ENCODE peak calls at places on chromosomes 12 and 14, in seven cellular contexts. R, X, Z, P, V, H and M are unnamed samples. For H3K4me1, the result is how much of the 10 kb centered on the place peaks cover.

GRCh38 chr12:32344047-32344446 is 55.3 kb upstream of the FGD4 start:
- DNase-seq in R (no peak), Z (no peak), H (no peak), X (no peak), P (no peak), V (no peak), M (no peak)

GRCh38 chr14:105250986-105251385 is 2.7 kb downstream of the BTBD6 start:
- DNase-seq in P (no peak), X (no peak), V (no peak), H (no peak), R (no peak), Z (no peak), M (no peak)

GRCh38 chr12:69682136-69682755 is 16.9 kb downstream of the BEST3 start:
- DNase-seq in H (no peak), P (no peak), Z (no peak), X (no peak), V (no peak), R (no peak), M (no peak)

GRCh38 chr12:53985900-53986685 is 1.1 kb downstream of the HOXC10 start:
- DNase-seq in X (no peak), P (no peak), R (no peak), H (no peak), V (no peak), Z (no peak), M (no peak)

GRCh38 chr14:100004392-100004791 is 60.8 kb upstream of the EVL start:
- DNase-seq in X (no peak), R (no peak), Z (no peak), P (no peak), H (no peak), V (no peak), M (no peak)

GRCh38 chr12:60148831-60149230 is 553.0 kb downstream of the SLC16A7 start:
- DNase-seq in X (no peak), R (peak), V (no peak), Z (no peak), H (no peak), P (peak), M (no peak)

GRCh38 chr12:40942326-40942725 is 245.8 kb upstream of the PDZRN4 start:
- DNase-seq in V (no peak), R (peak), X (no peak), P (no peak), H (no peak), Z (no peak), M (no peak)

GRCh38 chr12:124993568-124994434 is at the start of gene BRI3BP:
- DNase-seq in R (peak), V (peak), H (no peak), X (peak), Z (no peak), P (peak), M (no peak)

GRCh38 chr14:28671425-28671824 is 95.2 kb upstream of the FOXG1 start:
- DNase-seq in Z (no peak), R (peak), X (no peak), V (no peak), P (peak), H (no peak), M (no peak)

GRCh38 chr12:5872745-5873144 is 72.3 kb downstream of the ANO2 start:
- DNase-seq in H (no peak), R (no peak), V (no peak), X (no peak), P (no peak), Z (no peak), M (no peak)

GRCh38 chr12:94305293-94305957 is 154.2 kb downstream of the CEP83 start:
- DNase-seq in Z (no peak), X (peak), R (no peak), V (no peak), P (no peak), H (no peak), M (no peak)

GRCh38 chr12:74514098-74514872 is 23.4 kb upstream of the ATXN7L3B start:
- DNase-seq in H (no peak), V (no peak), R (no peak), Z (no peak), X (no peak), P (no peak), M (no peak)

DNA sequence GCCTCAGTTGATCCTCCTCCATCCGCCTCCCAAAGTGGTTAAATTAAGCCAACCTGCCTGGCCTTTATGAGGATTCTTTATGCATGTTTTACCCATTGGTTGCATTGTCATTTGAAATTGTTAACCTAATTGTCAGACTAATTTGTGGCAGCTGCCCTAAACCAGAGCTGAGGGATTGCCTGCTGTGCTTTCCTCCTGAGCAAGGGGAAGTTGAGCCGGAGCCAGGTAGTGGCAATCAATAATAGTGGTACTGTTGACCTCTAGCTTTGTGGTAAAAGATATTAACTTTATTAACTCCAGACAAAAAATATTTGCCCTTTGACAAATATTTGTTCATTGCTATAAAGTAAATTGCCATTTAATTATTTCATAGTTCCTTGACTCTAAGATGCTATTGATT is 5.6 kb upstream of the HEBP1 start:
- DNase-seq in R (no peak), H (no peak), Z (no peak), V (peak), X (no peak), P (no peak), M (no peak)
- H3K4me1 ChIP-seq in R (under half), H (under half), Z (under half), V (under half), X (under half), P (under half), M (under half)

DNA sequence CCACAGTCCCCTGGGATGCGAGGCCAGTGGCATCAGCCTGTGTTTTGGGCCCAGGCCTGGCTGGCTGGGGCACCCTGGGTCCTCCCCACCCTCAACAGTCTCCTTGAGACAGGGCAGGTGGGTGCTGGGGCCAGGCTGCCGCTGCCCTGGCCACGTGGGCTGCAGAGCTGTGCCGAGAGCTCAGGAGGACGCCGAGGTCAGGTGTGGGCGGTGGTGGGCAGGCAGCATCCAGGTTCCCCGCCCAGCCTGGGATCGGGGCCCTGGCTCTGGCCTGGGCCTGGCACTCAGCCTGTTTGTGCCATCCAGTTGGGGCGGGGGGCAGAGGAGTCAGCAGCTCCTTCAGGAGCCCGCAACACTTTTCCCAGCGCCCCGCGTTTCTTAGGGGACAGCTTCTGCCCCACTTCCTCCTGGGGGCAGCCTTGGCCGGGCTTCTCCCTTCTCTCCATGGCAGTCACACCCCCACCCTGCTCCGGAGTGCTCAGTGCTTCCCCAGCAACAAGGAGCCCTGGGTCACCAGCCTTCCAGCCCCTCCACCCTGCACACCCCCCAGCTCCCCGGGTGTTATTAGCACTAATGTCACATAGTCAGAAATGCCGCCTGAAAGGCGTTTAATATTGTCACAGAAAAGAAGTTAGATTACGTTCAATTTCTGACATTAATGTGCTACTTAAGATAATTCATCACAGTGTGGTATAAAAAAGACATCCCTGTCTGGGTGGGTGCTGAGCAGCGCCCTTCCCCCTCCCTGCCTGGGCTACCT is 30.8 kb downstream of the KIF26A start:
- DNase-seq in R (no peak), X (no peak), Z (no peak), H (no peak), V (no peak), P (no peak), M (no peak)
- H3K4me1 ChIP-seq in R (under half), X (under half), Z (under half), H (under half), V (under half), P (under half), M (under half)

DNA sequence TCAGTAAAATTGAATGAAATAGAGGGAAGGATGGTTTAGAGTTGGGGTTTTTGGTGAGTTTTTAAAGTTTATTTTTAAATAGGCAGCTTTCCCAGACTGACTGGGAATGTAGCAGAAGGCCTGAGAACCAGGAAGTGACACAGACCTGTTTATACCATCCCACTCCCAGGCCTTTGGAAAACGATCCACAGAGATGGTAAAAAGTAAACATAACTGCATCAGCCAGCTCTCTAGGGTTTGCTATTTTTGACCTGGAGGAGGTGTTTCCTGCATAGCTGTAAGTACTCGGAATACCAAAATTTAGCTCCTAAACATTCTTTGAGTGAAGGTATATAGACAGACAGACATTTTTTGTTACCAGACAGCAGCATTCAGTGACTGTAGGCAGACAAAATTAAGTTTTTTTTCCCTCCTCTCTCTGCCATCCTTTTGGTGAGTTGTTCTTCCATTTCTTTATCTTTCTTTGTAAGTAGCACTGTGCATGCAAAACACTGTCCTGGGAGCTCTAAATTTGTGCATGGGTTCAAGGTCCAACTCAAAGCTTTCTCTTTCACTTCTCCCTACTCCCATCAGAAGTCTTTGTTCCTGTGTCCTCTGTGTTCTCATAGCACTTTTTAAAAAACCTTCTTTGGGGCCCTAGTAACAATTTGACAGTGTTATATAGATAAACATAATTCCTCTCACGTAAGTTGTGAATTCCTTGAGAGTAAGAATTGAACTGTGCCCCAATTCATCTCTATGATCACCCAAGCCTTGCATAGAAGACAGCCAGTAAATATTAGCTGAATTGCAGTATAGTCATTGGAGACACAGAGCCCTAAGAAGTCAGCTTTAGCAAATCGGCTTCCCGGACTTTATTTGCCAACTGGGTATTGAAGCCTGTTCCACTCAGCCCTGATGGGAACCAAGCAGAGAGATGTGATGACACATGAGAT is 37.4 kb downstream of the SUSD6 start:
- DNase-seq in P (peak), R (no peak), H (no peak), Z (no peak), V (no peak), X (no peak), M (no peak)
- H3K4me1 ChIP-seq in P (under half), R (half or more), H (half or more), Z (half or more), V (half or more), X (half or more), M (half or more)

GRCh38 chr12:52005903-52006703 is 643 bp upstream of the TAMALIN start:
- DNase-seq in H (no peak), R (no peak), P (no peak), Z (no peak), X (peak), V (peak), M (no peak)
- H3K4me1 ChIP-seq in H (half or more), R (under half), P (under half), Z (half or more), X (under half), V (under half), M (under half)

DNA sequence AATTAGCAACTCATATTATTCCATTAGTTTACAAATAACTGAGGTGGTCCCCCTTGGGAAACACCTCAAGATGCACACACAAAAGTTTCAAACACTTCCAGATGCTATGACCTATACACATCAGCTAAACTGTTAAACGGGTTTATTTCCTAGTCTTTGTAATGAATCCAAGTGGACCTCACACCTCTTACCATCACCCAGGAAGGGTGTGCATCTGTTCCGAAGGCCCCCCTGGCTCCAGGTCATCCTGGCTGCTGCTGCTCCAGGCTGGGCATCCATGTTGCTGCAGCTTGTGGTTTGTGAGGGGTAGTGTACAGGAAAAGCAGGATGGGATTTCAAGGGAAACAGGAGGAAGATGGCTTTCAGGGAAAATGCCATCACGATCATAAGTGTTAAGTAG is 6.8 kb downstream of the HNRNPC start:
- DNase-seq in P (no peak), V (no peak), R (no peak), X (no peak), Z (no peak), H (no peak), M (no peak)
- H3K4me1 ChIP-seq in P (under half), V (half or more), R (under half), X (under half), Z (half or more), H (half or more), M (half or more)